ENCODE peak calls at places on chromosomes 1 and 21, in seven cellular contexts. C is Caco-2, J is HFF-Myc, X is neural crest cell, Z is fibroblast of mammary gland, Q is nephron progenitor cell, R is mucosa of descending colon. P is an unnamed sample.

GRCh38 chr1:59635057-59635456 is 179.7 kb upstream of the HOOK1 start:
- DNase-seq in Q (no peak), J (no peak), Z (peak), R (no peak), C (no peak), X (no peak), P (no peak)

GRCh38 chr1:110502402-110502801 is 16.6 kb downstream of the KCNA10 start:
- DNase-seq in Z (no peak), C (no peak), R (no peak), J (no peak), Q (no peak), X (no peak), P (no peak)

GRCh38 chr1:207004931-207005830 is 27.4 kb downstream of the C1orf116 start:
- DNase-seq in Q (peak), C (peak), J (peak), X (peak), Z (peak), R (no peak), P (peak)

GRCh38 chr1:43531906-43532584 is 1.4 kb downstream of the PTPRF start:
- DNase-seq in X (no peak), Q (no peak), C (no peak), J (no peak), Z (no peak), R (peak), P (peak)

GRCh38 chr1:244862699-244863490 is 1.4 kb downstream of the HNRNPU start:
- DNase-seq in Q (peak), C (peak), X (peak), Z (peak), J (peak), R (peak), P (peak)

GRCh38 chr1:46077669-46078068 is 54.8 kb downstream of the PIK3R3 start:
- DNase-seq in J (no peak), R (no peak), Z (no peak), C (no peak), Q (no peak), X (no peak), P (no peak)

GRCh38 chr1:29924017-29924431 is 687.7 kb downstream of the PTPRU start:
- DNase-seq in Q (no peak), X (no peak), R (no peak), J (no peak), C (no peak), Z (no peak), P (peak)

GRCh38 chr21:37159053-37159776 is 86.2 kb downstream of the TTC3 start:
- DNase-seq in Q (no peak), C (no peak), R (no peak), Z (no peak), X (no peak), J (no peak), P (no peak)

GRCh38 chr1:1085911-1086841 is 12.1 kb upstream of the RNF223 start:
- DNase-seq in J (no peak), Q (no peak), Z (no peak), R (no peak), X (no peak), C (no peak), P (no peak)

GRCh38 chr1:70443739-70444138 is 32.7 kb downstream of the CTH start:
- DNase-seq in J (no peak), Z (no peak), X (no peak), R (no peak), Q (no peak), C (no peak), P (no peak)

GRCh38 chr1:241156231-241156965 is 200.6 kb downstream of the RGS7 start:
- DNase-seq in C (peak), Z (peak), Q (no peak), R (peak), X (no peak), J (no peak), P (peak)

GRCh38 chr1:154999651-155000474 is 2.7 kb upstream of the ZBTB7B start:
- DNase-seq in J (no peak), R (peak), Z (no peak), C (peak), X (no peak), Q (peak), P (peak)

DNA sequence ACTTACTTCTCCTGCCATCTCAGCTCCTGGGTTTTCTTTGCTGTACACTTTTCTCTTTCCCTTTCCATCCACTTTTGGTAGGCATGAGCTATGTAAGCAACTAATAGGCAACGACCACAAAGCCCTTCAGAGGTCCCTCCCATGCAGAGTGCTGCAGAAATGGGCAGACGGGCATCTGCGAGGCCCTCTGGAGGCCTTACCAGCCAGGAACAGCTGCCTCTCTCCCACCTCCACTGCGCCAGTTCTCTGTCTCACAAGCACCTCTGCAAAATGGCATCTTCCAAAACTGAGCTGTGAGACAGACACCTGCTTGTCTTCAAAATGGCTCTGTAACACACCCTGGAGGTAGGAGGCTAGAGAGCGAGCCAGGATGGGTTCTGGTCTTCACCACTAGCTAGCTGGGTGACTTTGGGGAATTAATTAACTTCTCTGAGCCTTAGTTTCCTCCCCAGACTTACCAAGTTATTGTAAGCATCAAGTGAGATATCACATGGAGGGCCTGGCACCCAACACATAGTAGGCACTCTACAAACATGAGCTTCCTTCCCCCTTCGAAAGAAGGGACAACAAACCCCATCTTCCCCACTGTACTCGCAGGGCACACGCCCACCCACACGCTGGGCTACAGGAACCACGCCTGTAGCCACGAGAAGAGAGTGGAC is 62.0 kb downstream of the BCAR3 start:
- DNase-seq in X (no peak), Z (no peak), Q (no peak), R (no peak), J (no peak), C (no peak), P (peak)
- TF ChIP-seq CTCF in X (no peak), Z (no peak), Q (no peak), R (no peak), J (no peak), C (no peak), P (no peak)

GRCh38 chr1:31396633-31397351 is 16.2 kb upstream of the SERINC2 start:
- DNase-seq in J (peak), Z (peak), C (no peak), R (no peak), Q (no peak), X (no peak), P (peak)
- TF ChIP-seq CTCF in J (peak), Z (peak), C (no peak), R (no peak), Q (peak), X (peak), P (peak)

DNA sequence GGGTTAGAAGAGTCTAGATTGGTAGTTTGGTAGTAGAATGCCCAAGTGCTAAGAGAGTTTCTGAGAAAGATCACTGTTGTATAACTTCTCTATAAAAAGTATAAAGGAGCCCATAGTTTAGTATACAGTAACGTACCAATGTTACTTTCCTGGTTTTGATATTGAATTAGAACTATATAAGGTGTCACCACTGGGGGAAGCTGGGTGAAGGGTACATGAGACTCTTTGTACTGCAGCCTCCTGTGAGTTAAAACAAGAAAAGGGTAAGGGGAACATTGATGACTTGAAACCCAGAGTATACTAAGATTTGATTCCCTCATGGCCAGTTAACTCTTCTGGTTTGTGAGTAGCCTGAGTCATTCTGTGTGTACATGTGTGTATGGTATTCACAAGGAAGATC is 129.8 kb downstream of the RPS6KC1 start:
- DNase-seq in X (no peak), Q (no peak), Z (no peak), R (no peak), C (no peak), J (no peak), P (no peak)
- TF ChIP-seq CTCF in X (no peak), Q (no peak), Z (no peak), R (no peak), C (no peak), J (no peak), P (no peak)

DNA sequence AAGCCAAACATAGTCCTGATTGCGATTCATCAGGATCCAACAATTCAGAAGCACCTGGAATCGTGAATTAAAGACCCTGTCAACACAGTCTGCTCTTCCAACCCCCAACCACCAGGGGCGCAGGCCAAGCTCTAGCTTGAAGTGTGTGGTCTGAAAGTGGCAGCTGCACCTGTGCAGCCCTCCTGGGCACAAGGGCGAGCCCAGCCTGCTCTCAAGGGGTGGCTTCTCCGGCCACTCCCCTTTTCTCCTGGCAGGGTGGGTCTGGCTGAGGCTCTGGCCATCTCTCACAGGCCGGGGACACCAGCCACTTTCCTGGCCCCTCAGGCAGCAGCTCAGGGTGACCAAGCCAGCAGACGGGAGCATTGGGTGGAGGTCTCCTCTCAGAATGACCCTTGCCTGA is 62.3 kb downstream of the SLC66A1 start:
- DNase-seq in C (no peak), Z (no peak), X (peak), J (no peak), R (no peak), Q (peak), P (no peak)
- TF ChIP-seq CTCF in C (peak), Z (peak), X (peak), J (peak), R (no peak), Q (peak), P (no peak)

DNA sequence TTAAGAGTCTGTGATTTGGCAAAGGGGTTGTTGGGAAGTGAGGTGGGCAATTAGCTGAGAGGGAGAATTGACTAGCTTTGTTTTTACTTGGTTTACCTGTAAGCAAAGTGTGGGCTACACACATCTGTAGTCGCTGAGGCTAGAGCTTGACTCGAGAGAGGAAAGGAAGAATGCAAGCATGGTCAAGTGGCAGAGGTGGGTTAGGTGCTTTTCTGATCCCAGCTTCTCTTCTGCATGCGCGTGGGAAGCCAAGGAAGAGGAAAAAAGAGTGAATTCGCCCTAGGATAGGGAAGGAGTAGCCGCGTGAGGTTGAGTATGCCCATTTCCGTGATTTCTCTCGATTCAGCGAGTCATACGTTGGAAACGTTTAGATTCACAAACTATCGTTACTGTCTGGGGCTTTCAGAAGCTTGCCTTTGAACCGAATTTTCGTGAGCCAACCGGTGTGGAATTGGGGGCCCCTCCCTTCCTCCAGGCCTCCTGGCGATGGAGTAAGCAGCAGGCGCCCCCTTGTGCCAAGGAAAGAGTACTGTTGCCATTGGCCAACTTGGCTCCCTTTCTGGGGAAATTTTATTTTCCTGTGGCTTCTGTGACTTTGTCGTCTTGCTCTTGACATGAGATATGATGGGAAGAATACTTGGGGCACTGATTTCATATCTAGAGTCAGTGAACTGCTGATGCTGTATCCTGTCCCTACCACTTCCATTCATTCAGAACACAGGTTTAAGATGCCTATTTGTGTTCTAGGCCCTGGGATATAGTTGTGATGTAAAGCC is 1.3 kb downstream of the PIGV start:
- DNase-seq in X (peak), R (peak), Q (peak), Z (peak), J (peak), C (peak), P (peak)
- TF ChIP-seq CTCF in X (peak), R (peak), Q (peak), Z (peak), J (peak), C (peak), P (peak)

GRCh38 chr1:38178236-38178635 is 131.6 kb upstream of the POU3F1 start:
- DNase-seq in X (no peak), R (no peak), J (no peak), Q (no peak), C (no peak), Z (no peak), P (no peak)
- TF ChIP-seq CTCF in X (no peak), R (no peak), J (no peak), Q (no peak), C (no peak), Z (no peak), P (no peak)

DNA sequence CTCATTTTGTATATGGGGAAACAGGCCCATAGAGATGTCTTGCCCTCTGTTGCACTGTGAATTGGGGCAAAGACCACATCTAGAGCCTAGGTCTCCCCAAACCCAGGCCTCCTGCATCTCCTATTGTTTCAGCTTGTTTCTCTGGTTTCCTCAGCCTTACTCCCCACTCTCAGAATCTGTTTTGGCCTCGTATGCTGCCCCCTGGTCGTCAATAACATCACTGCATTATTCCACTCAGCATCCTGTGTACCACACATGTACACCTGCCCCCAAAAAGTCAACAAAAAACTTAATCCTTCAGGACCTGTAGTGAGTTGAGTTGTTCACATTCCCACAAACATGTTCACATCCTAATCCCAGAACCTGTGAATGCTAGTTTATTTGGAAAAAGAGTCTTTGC is 184.8 kb downstream of the BRINP2 start:
- DNase-seq in Q (peak), X (peak), J (peak), C (peak), R (no peak), Z (peak), P (peak)
- TF ChIP-seq CTCF in Q (peak), X (peak), J (peak), C (peak), R (no peak), Z (peak), P (peak)

P was measured in Calu3.